ENCODE peak calls at places on chromosome 22, in eight cellular contexts. F is Karpas-422, M is A549, K is Caco-2, O is kidney, V is GM23338, G is spleen, D is colonic mucosa. T is an unnamed sample.

GRCh38 chr22:18095101-18095805 is 15.4 kb upstream of the TUBA8 start:
- DNase-seq in D (no peak), M (peak; percentile 13), G (peak; percentile 43), F (no peak), K (no peak), V (no peak), O (no peak), T (no peak)

GRCh38 chr22:37504964-37505363 is 14.3 kb downstream of the CARD10 start:
- DNase-seq in M (no peak), K (no peak), D (no peak), G (no peak), O (no peak), V (no peak), F (no peak), T (no peak)

GRCh38 chr22:20887375-20887774 is 28.6 kb downstream of the SNAP29 start:
- DNase-seq in K (no peak), G (no peak), F (no peak), V (no peak), D (no peak), M (peak; percentile 6), O (peak; percentile 18), T (no peak)

GRCh38 chr22:47114813-47115517 is 352.5 kb downstream of the TBC1D22A start:
- DNase-seq in V (no peak), O (no peak), K (no peak), G (no peak), D (no peak), F (no peak), M (no peak), T (no peak)

GRCh38 chr22:21855715-21856114 is 11.7 kb downstream of the MAPK1 start:
- DNase-seq in V (no peak), M (no peak), O (no peak), D (no peak), K (no peak), G (no peak), F (no peak), T (no peak)

GRCh38 chr22:27835446-27835845 is 33.9 kb upstream of the MN1 start:
- DNase-seq in M (no peak), O (no peak), F (no peak), V (no peak), D (no peak), K (no peak), G (no peak), T (no peak)

GRCh38 chr22:37571258-37571991 is 8.5 kb downstream of the LGALS2 start:
- DNase-seq in K (no peak), F (peak; percentile 54), V (peak; percentile 36), D (no peak), M (peak; percentile 57), O (no peak), G (no peak), T (no peak)

GRCh38 chr22:33631777-33632176 is 288.5 kb downstream of the LARGE1 start:
- DNase-seq in V (no peak), O (no peak), D (no peak), M (no peak), G (no peak), F (no peak), K (no peak), T (no peak)

GRCh38 chr22:36039125-36039524 is 10.5 kb upstream of the RBFOX2 start:
- DNase-seq in G (no peak), K (no peak), O (no peak), D (no peak), M (no peak), V (no peak), F (no peak), T (no peak)

GRCh38 chr22:31818481-31819392 is 64.9 kb downstream of the DEPDC5 start:
- DNase-seq in O (no peak), G (no peak), V (peak; percentile 20), K (no peak), F (no peak), M (peak; percentile 12), D (no peak), T (no peak)

GRCh38 chr22:41369837-41370236 is 11.9 kb upstream of the TEF start:
- DNase-seq in O (no peak), F (no peak), V (no peak), D (no peak), G (no peak), K (no peak), M (no peak), T (no peak)

GRCh38 chr22:23576681-23577080 is 3.4 kb downstream of the IGLL1 start:
- DNase-seq in G (no peak), F (peak; percentile 79), V (no peak), M (no peak), D (no peak), K (no peak), O (no peak), T (no peak)

GRCh38 chr22:23215294-23216204 is 35.2 kb downstream of the BCR start:
- DNase-seq in D (no peak), F (no peak), K (no peak), G (peak; percentile 39), V (no peak), M (no peak), O (peak; percentile 54), T (no peak)

GRCh38 chr22:34587357-34588356 is 478.3 kb upstream of the ISX start:
- DNase-seq in D (no peak), O (no peak), M (no peak), K (no peak), F (no peak), G (no peak), V (no peak), T (no peak)

GRCh38 chr22:30266445-30267381 is at the start of gene OSM:
- DNase-seq in O (peak; percentile 87), F (peak; percentile 81), D (peak; percentile 53), M (no peak), V (no peak), G (peak; percentile 97), K (no peak), T (no peak)

GRCh38 chr22:30270841-30271240 is 4.2 kb upstream of the OSM start:
- DNase-seq in D (peak; percentile 56), V (no peak), O (peak; percentile 85), M (no peak), G (peak; percentile 94), F (no peak), K (no peak), T (no peak)

GRCh38 chr22:30267382-30268302 is 991 bp upstream of the OSM start:
- DNase-seq in V (no peak), O (peak; percentile 66), K (no peak), G (peak; percentile 89), M (no peak), F (no peak), D (no peak), T (no peak)

GRCh38 chr22:30265851-30266444 is 703 bp downstream of the OSM start:
- DNase-seq in F (peak; percentile 93), O (peak; percentile 89), M (no peak), G (peak; percentile 98), K (no peak), V (no peak), D (peak; percentile 52), T (no peak)

GRCh38 chr22:30268331-30268730 is 1.7 kb upstream of the OSM start:
- DNase-seq in M (no peak), F (no peak), O (peak; percentile 70), K (no peak), D (no peak), V (no peak), G (no peak), T (no peak)
- H3K4me3 ChIP-seq in M (no peak overlapping the region), F (no peak overlapping the region), O (no peak overlapping the region), K (no peak overlapping the region), D (no peak overlapping the region), V (no peak overlapping the region), G (no peak overlapping the region), T (no peak overlapping the region)

DNA sequence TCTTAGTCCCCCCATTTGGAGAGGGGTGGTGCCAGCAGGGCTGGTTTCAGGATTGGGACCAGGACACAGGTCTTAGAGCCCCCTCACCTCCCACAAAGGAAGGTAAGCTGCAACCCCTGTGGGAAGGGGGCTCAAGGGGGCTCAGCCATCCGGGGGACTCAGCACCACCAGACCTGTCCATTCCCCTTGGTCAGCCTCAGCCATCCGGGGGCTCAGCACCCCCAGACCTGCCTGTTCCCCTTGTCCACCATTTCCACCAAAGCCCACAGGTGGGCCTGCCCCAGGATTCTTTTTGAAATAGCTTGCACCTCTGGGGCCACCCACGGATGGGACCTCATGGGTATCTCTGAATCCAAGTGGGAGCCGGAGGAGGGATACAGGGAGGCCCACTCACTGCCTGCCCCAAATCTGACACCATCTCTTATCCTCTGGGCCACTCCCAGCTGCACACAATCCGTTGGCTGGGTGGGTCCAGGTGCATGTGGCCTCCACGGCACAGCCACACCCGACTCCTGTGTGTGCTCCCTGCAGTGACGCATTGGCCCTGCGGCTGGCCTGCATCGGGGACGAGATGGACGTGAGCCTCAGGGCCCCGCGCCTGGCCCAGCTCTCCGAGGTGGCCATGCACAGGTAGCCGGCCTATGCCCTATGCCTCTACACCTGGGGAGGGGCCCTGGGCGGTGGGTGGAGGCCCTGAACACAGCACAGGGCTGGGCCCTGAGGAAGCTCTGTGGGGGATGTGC is 15.9 kb downstream of the MCAT start:
- DNase-seq in K (no peak), D (peak; percentile 92), F (no peak), V (no peak), O (no peak), M (no peak), G (no peak), T (no peak)
- H3K4me3 ChIP-seq in K (no peak overlapping the region), D (peak overlapping the region; percentile 33), F (no peak overlapping the region), V (no peak overlapping the region), O (no peak overlapping the region), M (no peak overlapping the region), G (no peak overlapping the region), T (no peak overlapping the region)

GRCh38 chr22:29209624-29209929 is 3.9 kb downstream of the EMID1 start:
- DNase-seq in G (no peak), D (no peak), M (no peak), O (no peak), V (peak; percentile 39), K (no peak), F (no peak), T (no peak)
- H3K4me3 ChIP-seq in G (no peak overlapping the region), D (no peak overlapping the region), M (no peak overlapping the region), O (no peak overlapping the region), V (no peak overlapping the region), K (no peak overlapping the region), F (no peak overlapping the region), T (no peak overlapping the region)

GRCh38 chr22:44919691-44920090 is 90.1 kb downstream of the PHF21B start:
- DNase-seq in G (peak; percentile 34), F (no peak), O (peak; percentile 38), K (no peak), D (no peak), V (no peak), M (no peak), T (no peak)
- H3K4me3 ChIP-seq in G (no peak overlapping the region), F (no peak overlapping the region), O (no peak overlapping the region), K (no peak overlapping the region), D (no peak overlapping the region), V (no peak overlapping the region), M (no peak overlapping the region), T (no peak overlapping the region)

GRCh38 chr22:38704568-38705234 is 1.0 kb upstream of the GTPBP1 start:
- DNase-seq in G (no peak), V (no peak), F (no peak), O (no peak), M (no peak), D (no peak), K (no peak), T (no peak)
- H3K4me3 ChIP-seq in G (peak overlapping the region; percentile 31), V (peak overlapping the region; percentile 35), F (peak overlapping the region; percentile 70), O (peak overlapping the region; percentile 48), M (peak overlapping the region; percentile 39), D (peak overlapping the region; percentile 25), K (peak overlapping the region; percentile 38), T (peak overlapping the region; percentile 39)

GRCh38 chr22:39931271-39931670 is 28.9 kb upstream of the TMA7B start:
- DNase-seq in D (no peak), O (no peak), K (no peak), G (no peak), F (no peak), V (no peak), M (no peak), T (no peak)
- H3K4me3 ChIP-seq in D (no peak overlapping the region), O (no peak overlapping the region), K (no peak overlapping the region), G (no peak overlapping the region), F (no peak overlapping the region), V (no peak overlapping the region), M (no peak overlapping the region), T (no peak overlapping the region)

GRCh38 chr22:19754701-19755144 is 5.9 kb upstream of the TBX1 start:
- DNase-seq in F (no peak), G (no peak), M (no peak), O (no peak), V (no peak), K (no peak), D (no peak), T (no peak)
- H3K4me3 ChIP-seq in F (no peak overlapping the region), G (no peak overlapping the region), M (no peak overlapping the region), O (no peak overlapping the region), V (peak overlapping the region; percentile 53), K (no peak overlapping the region), D (no peak overlapping the region), T (no peak overlapping the region)